ENCODE peak calls at places on chromosomes 6 and 20, in nine cellular contexts. Q, M, Y, X, P, U, F, D and C are unnamed samples.

GRCh38 chr6:155701342-155701741 is 245.7 kb upstream of the NOX3 start:
- DNase-seq in Q (no peak), M (no peak), Y (no peak), X (no peak), P (no peak), U (no peak), F (no peak), D (no peak), C (no peak)

GRCh38 chr6:30618270-30618787 is 689 bp downstream of the MRPS18B start:
- DNase-seq in Q (no peak), M (no peak), Y (no peak), X (no peak), P (no peak), U (no peak), F (no peak), D (peak), C (no peak)

GRCh38 chr6:143843689-143844405 is 709 bp downstream of the LTV1 start:
- DNase-seq in Q (no peak), M (no peak), Y (no peak), X (no peak), P (no peak), U (peak), F (no peak), D (no peak), C (no peak)

GRCh38 chr20:59828478-59829414 is 104.7 kb downstream of the SYCP2 start:
- DNase-seq in Q (no peak), M (no peak), Y (no peak), X (no peak), P (no peak), U (no peak), F (no peak), D (no peak), C (no peak)

GRCh38 chr20:58447733-58448391 is 58.8 kb downstream of the VAPB start:
- DNase-seq in Q (peak), M (peak), Y (no peak), X (no peak), P (peak), U (peak), F (no peak), D (peak), C (no peak)

GRCh38 chr6:22470454-22471368 is 98.7 kb upstream of the HDGFL1 start:
- DNase-seq in Q (no peak), M (no peak), Y (no peak), X (peak), P (no peak), U (no peak), F (peak), D (no peak), C (no peak)

GRCh38 chr6:3427740-3428085 is 29.1 kb downstream of the SLC22A23 start:
- DNase-seq in Q (no peak), M (no peak), Y (no peak), X (peak), P (no peak), U (no peak), F (no peak), D (no peak), C (no peak)

GRCh38 chr6:56693246-56693607 is 50.5 kb upstream of the DST start:
- DNase-seq in Q (no peak), M (no peak), Y (no peak), X (peak), P (no peak), U (no peak), F (peak), D (no peak), C (peak)

GRCh38 chr6:32944265-32944664 is 3.4 kb upstream of the HLA-DMB start:
- DNase-seq in Q (peak), M (peak), Y (no peak), X (peak), P (no peak), U (peak), F (no peak), D (peak), C (no peak)